ENCODE peak calls at places on chromosomes 16 and 17, in six cellular contexts. One of them, this sample, is unnamed.
A peak's percentile ranks its signal among the peaks of the same experiment; 100 is the strongest.

GRCh38 chr17:81821603-81822311 is 11.3 kb downstream of the MCRIP1 start:
- ATAC-seq in A549: peak; percentile 90
- ATAC-seq in GM12878: peak; percentile 48
- ATAC-seq in K562: peak; percentile 93
- ATAC-seq in HepG2: peak; percentile 84
- ATAC-seq in upper lobe of left lung: peak; percentile 90
- ATAC-seq in this sample: peak; percentile 91

GRCh38 chr16:75264999-75265910 is 13.8 kb upstream of the BCAR1 start:
- ATAC-seq in GM12878: peak; percentile 28
- ATAC-seq in upper lobe of left lung: peak; percentile 38
- ATAC-seq in A549: peak; percentile 17
- ATAC-seq in HepG2: no peak
- ATAC-seq in K562: peak; percentile 35
- ATAC-seq in this sample: peak; percentile 29

GRCh38 chr17:78442648-78443128 is 64.2 kb downstream of the PGS1 start:
- ATAC-seq in K562: no peak
- ATAC-seq in HepG2: no peak
- ATAC-seq in GM12878: no peak
- ATAC-seq in upper lobe of left lung: peak; percentile 82
- ATAC-seq in A549: no peak
- ATAC-seq in this sample: peak; percentile 86

GRCh38 chr16:82067042-82067809 is 32.2 kb downstream of the HSD17B2 start:
- ATAC-seq in GM12878: no peak
- ATAC-seq in A549: no peak
- ATAC-seq in HepG2: peak; percentile 84
- ATAC-seq in K562: no peak
- ATAC-seq in upper lobe of left lung: no peak
- ATAC-seq in this sample: no peak

GRCh38 chr17:4772235-4772613 is 538 bp downstream of the TM4SF5 start:
- ATAC-seq in A549: peak; percentile 42
- ATAC-seq in GM12878: no peak
- ATAC-seq in K562: no peak
- ATAC-seq in HepG2: peak; percentile 55
- ATAC-seq in upper lobe of left lung: no peak
- ATAC-seq in this sample: no peak

GRCh38 chr17:41029633-41030245 is at the start of gene KRTAP1-4:
- ATAC-seq in upper lobe of left lung: no peak
- ATAC-seq in GM12878: no peak
- ATAC-seq in K562: no peak
- ATAC-seq in HepG2: no peak
- ATAC-seq in A549: no peak
- ATAC-seq in this sample: no peak

GRCh38 chr17:72538443-72538842 is 417.6 kb downstream of the SOX9 start:
- ATAC-seq in A549: no peak
- ATAC-seq in HepG2: no peak
- ATAC-seq in upper lobe of left lung: no peak
- ATAC-seq in K562: no peak
- ATAC-seq in GM12878: no peak
- ATAC-seq in this sample: no peak

GRCh38 chr16:89741342-89742014 is 20.1 kb downstream of the ZNF276 start:
- ATAC-seq in GM12878: no peak
- ATAC-seq in A549: peak; percentile 5
- ATAC-seq in upper lobe of left lung: no peak
- ATAC-seq in HepG2: no peak
- ATAC-seq in K562: peak; percentile 22
- ATAC-seq in this sample: no peak

GRCh38 chr17:4427505-4427904 is 6.2 kb upstream of the SPNS3 start:
- ATAC-seq in HepG2: no peak
- ATAC-seq in K562: no peak
- ATAC-seq in GM12878: no peak
- ATAC-seq in upper lobe of left lung: no peak
- ATAC-seq in A549: no peak
- ATAC-seq in this sample: no peak

GRCh38 chr17:27407916-27408846 is 48.1 kb upstream of the KSR1 start:
- ATAC-seq in upper lobe of left lung: no peak
- ATAC-seq in A549: peak; percentile 88
- ATAC-seq in K562: no peak
- ATAC-seq in GM12878: no peak
- ATAC-seq in HepG2: peak; percentile 81
- ATAC-seq in this sample: no peak

GRCh38 chr17:49898547-49899490 is 51.0 kb upstream of the TAC4 start:
- ATAC-seq in HepG2: peak; percentile 76
- ATAC-seq in A549: peak; percentile 81
- ATAC-seq in GM12878: no peak
- ATAC-seq in K562: peak; percentile 81
- ATAC-seq in upper lobe of left lung: no peak
- ATAC-seq in this sample: no peak

GRCh38 chr16:49620868-49621239 is 235.1 kb downstream of the ZNF423 start:
- ATAC-seq in upper lobe of left lung: no peak
- ATAC-seq in GM12878: no peak
- ATAC-seq in K562: peak; percentile 44
- ATAC-seq in A549: peak; percentile 45
- ATAC-seq in HepG2: peak; percentile 42
- ATAC-seq in this sample: no peak

GRCh38 chr17:57614742-57615141 is 130.4 kb downstream of the CCDC182 start:
- ATAC-seq in K562: no peak
- ATAC-seq in upper lobe of left lung: no peak
- ATAC-seq in GM12878: no peak
- ATAC-seq in HepG2: no peak
- ATAC-seq in A549: no peak
- ATAC-seq in this sample: no peak

GRCh38 chr17:34400301-34400931 is 37.4 kb upstream of the CCL1 start:
- ATAC-seq in K562: no peak
- ATAC-seq in upper lobe of left lung: no peak
- ATAC-seq in HepG2: no peak
- ATAC-seq in GM12878: peak; percentile 46
- ATAC-seq in A549: no peak
- ATAC-seq in this sample: no peak

GRCh38 chr17:61784510-61784909 is 78.8 kb downstream of the BRIP1 start:
- ATAC-seq in GM12878: peak; percentile 67
- ATAC-seq in K562: no peak
- ATAC-seq in A549: no peak
- ATAC-seq in upper lobe of left lung: no peak
- ATAC-seq in HepG2: no peak
- ATAC-seq in this sample: no peak

GRCh38 chr16:89170346-89171215 is 967 bp upstream of the CDH15 start:
- ATAC-seq in K562: peak; percentile 1
- ATAC-seq in HepG2: no peak
- ATAC-seq in upper lobe of left lung: no peak
- ATAC-seq in GM12878: no peak
- ATAC-seq in A549: no peak
- ATAC-seq in this sample: no peak

GRCh38 chr16:67209565-67209964 is 10.6 kb downstream of the ELMO3 start:
- ATAC-seq in upper lobe of left lung: no peak
- ATAC-seq in HepG2: no peak
- ATAC-seq in A549: peak; percentile 1
- ATAC-seq in GM12878: no peak
- ATAC-seq in K562: no peak
- ATAC-seq in this sample: no peak
- TF ChIP-seq EP300 in upper lobe of left lung: no peak
- TF ChIP-seq EP300 in HepG2: no peak
- TF ChIP-seq EP300 in A549: no peak
- TF ChIP-seq EP300 in GM12878: no peak
- TF ChIP-seq EP300 in K562: no peak
- TF ChIP-seq EP300 in this sample: no peak

GRCh38 chr16:66265106-66265415 is 101.4 kb upstream of the CDH5 start:
- ATAC-seq in HepG2: no peak
- ATAC-seq in A549: no peak
- ATAC-seq in K562: no peak
- ATAC-seq in GM12878: no peak
- ATAC-seq in upper lobe of left lung: no peak
- ATAC-seq in this sample: no peak

GRCh38 chr16:66266436-66267286 is 99.8 kb upstream of the CDH5 start:
- ATAC-seq in upper lobe of left lung: peak; percentile 67
- ATAC-seq in A549: no peak
- ATAC-seq in HepG2: no peak
- ATAC-seq in K562: no peak
- ATAC-seq in GM12878: no peak
- ATAC-seq in this sample: peak; percentile 79

GRCh38 chr16:66263973-66264310 is 102.5 kb upstream of the CDH5 start:
- ATAC-seq in A549: no peak
- ATAC-seq in upper lobe of left lung: no peak
- ATAC-seq in GM12878: no peak
- ATAC-seq in K562: no peak
- ATAC-seq in HepG2: no peak
- ATAC-seq in this sample: no peak

GRCh38 chr16:66264311-66265105 is 102.0 kb upstream of the CDH5 start:
- ATAC-seq in HepG2: no peak
- ATAC-seq in upper lobe of left lung: no peak
- ATAC-seq in A549: no peak
- ATAC-seq in K562: no peak
- ATAC-seq in GM12878: no peak
- ATAC-seq in this sample: no peak

DNA sequence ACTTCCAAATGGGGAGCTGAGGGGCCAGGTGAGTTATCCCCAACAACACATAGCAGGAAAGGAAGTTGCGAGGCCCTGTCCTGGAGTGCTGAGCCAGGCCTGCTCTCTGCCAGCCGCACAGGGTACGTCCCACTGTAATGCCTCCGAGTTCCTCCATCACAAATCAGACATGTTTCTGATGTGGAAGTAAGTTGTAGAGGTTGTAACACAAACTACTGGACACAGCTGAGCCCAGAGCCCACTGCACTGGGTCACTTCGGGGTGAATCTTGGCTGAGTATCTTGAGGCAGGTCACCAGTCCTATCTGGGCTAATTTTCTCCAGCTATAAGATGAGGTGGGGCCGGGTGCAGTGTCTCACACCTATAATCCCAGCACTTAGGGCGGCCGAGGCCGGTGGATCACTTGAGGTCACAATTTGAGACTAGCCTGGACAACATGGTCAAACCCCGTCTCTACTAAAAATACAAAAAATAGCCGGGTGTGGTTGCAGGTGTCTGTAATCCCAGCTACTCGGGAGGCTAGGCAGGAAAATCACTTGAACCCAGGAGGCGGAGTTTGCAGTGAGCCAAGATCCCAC is 100.8 kb upstream of the CDH5 start:
- ATAC-seq in A549: no peak
- ATAC-seq in upper lobe of left lung: no peak
- ATAC-seq in GM12878: no peak
- ATAC-seq in K562: no peak
- ATAC-seq in HepG2: no peak
- ATAC-seq in this sample: no peak
- H3K4me1 ChIP-seq in A549: peaks cover under 1% of the 10 kb centered on the region
- H3K4me1 ChIP-seq in upper lobe of left lung: peaks cover 18% of the 10 kb centered on the region
- H3K4me1 ChIP-seq in GM12878: no peaks in the 10 kb centered on the region
- H3K4me1 ChIP-seq in K562: peaks cover 7% of the 10 kb centered on the region
- H3K4me1 ChIP-seq in HepG2: peaks cover 4% of the 10 kb centered on the region
- H3K4me1 ChIP-seq in this sample: peaks cover 25% of the 10 kb centered on the region

GRCh38 chr17:1716076-1716911 is 6.1 kb upstream of the TLCD2 start:
- ATAC-seq in HepG2: peak; percentile 70
- ATAC-seq in upper lobe of left lung: peak; percentile 95
- ATAC-seq in GM12878: peak; percentile 89
- ATAC-seq in K562: peak; percentile 78
- ATAC-seq in A549: peak; percentile 76
- ATAC-seq in this sample: peak; percentile 80
- TF ChIP-seq EP300 in HepG2: peak; percentile 45
- TF ChIP-seq EP300 in upper lobe of left lung: no peak
- TF ChIP-seq EP300 in GM12878: no peak
- TF ChIP-seq EP300 in K562: peak; percentile 22
- TF ChIP-seq EP300 in A549: no peak
- TF ChIP-seq EP300 in this sample: no peak

GRCh38 chr16:87176735-87177134 is 140.5 kb downstream of the C16orf95 start:
- ATAC-seq in upper lobe of left lung: no peak
- ATAC-seq in K562: no peak
- ATAC-seq in HepG2: no peak
- ATAC-seq in GM12878: no peak
- ATAC-seq in A549: no peak
- ATAC-seq in this sample: no peak
- H3K4me1 ChIP-seq in upper lobe of left lung: peaks cover 6% of the 10 kb centered on the region
- H3K4me1 ChIP-seq in K562: peaks cover 3% of the 10 kb centered on the region
- H3K4me1 ChIP-seq in HepG2: no peaks in the 10 kb centered on the region
- H3K4me1 ChIP-seq in GM12878: no peaks in the 10 kb centered on the region
- H3K4me1 ChIP-seq in A549: peaks cover 8% of the 10 kb centered on the region
- H3K4me1 ChIP-seq in this sample: no peaks in the 10 kb centered on the region

GRCh38 chr17:18363021-18363941 is at the start of gene SHMT1:
- ATAC-seq in A549: peak; percentile 100
- ATAC-seq in GM12878: peak; percentile 100
- ATAC-seq in K562: peak; percentile 100
- ATAC-seq in HepG2: peak; percentile 99
- ATAC-seq in upper lobe of left lung: peak; percentile 99
- ATAC-seq in this sample: peak; percentile 100
- TF ChIP-seq EP300 in A549: no peak
- TF ChIP-seq EP300 in GM12878: no peak
- TF ChIP-seq EP300 in K562: no peak
- TF ChIP-seq EP300 in HepG2: no peak
- TF ChIP-seq EP300 in upper lobe of left lung: no peak
- TF ChIP-seq EP300 in this sample: no peak

GRCh38 chr16:65214196-65214595 is 92.3 kb upstream of the CDH11 start:
- ATAC-seq in A549: no peak
- ATAC-seq in K562: no peak
- ATAC-seq in upper lobe of left lung: no peak
- ATAC-seq in GM12878: no peak
- ATAC-seq in HepG2: no peak
- ATAC-seq in this sample: no peak
- H3K4me1 ChIP-seq in A549: no peaks in the 10 kb centered on the region
- H3K4me1 ChIP-seq in K562: no peaks in the 10 kb centered on the region
- H3K4me1 ChIP-seq in upper lobe of left lung: no peaks in the 10 kb centered on the region
- H3K4me1 ChIP-seq in GM12878: no peaks in the 10 kb centered on the region
- H3K4me1 ChIP-seq in HepG2: no peaks in the 10 kb centered on the region
- H3K4me1 ChIP-seq in this sample: no peaks in the 10 kb centered on the region

This sample was measured in gastroesophageal sphincter.